ENCODE peak calls at places on chromosomes 3 and 15, in eight cellular contexts. E is K562, K is SK-N-SH, P is HCT116, X is HepG2, J is GM23338, W is Panc1, O is GM12878. M is an unnamed sample.

GRCh38 chr3:112364291-112364690 is 31.3 kb downstream of the CD200 start:
- DNase-seq in K (no peak), W (no peak), X (no peak), O (no peak), P (no peak), E (no peak), J (no peak), M (no peak)

GRCh38 chr15:59622289-59622688 is 10.7 kb downstream of the GCNT3 start:
- DNase-seq in O (no peak), X (peak), E (peak), J (peak), P (peak), K (peak), W (peak), M (peak)

GRCh38 chr3:4138150-4138783 is 164.9 kb upstream of the SETMAR start:
- DNase-seq in X (peak), P (no peak), W (no peak), E (no peak), O (no peak), K (no peak), J (no peak), M (no peak)

GRCh38 chr15:92074646-92075045 is 221.1 kb downstream of the SLCO3A1 start:
- DNase-seq in K (no peak), J (no peak), P (no peak), E (no peak), W (no peak), O (no peak), X (no peak), M (no peak)

GRCh38 chr3:45204136-45204535 is 22.0 kb downstream of the TMEM158 start:
- DNase-seq in X (no peak), P (no peak), J (no peak), E (no peak), W (no peak), K (no peak), O (no peak), M (no peak)

GRCh38 chr3:182259579-182259978 is 533.7 kb upstream of the ATP11B start:
- DNase-seq in K (peak), P (no peak), E (no peak), J (peak), X (no peak), W (no peak), O (no peak), M (no peak)

GRCh38 chr3:108088146-108088545 is 2.7 kb downstream of the CD47 start:
- DNase-seq in P (no peak), K (no peak), E (no peak), X (no peak), W (no peak), O (no peak), J (no peak), M (no peak)

GRCh38 chr3:50472958-50473357 is 30.5 kb downstream of the CACNA2D2 start:
- DNase-seq in E (no peak), W (no peak), K (no peak), J (no peak), O (no peak), X (no peak), P (no peak), M (no peak)

GRCh38 chr3:173109143-173109542 is 31.9 kb downstream of the SPATA16 start:
- DNase-seq in W (no peak), O (no peak), P (no peak), K (no peak), X (no peak), E (peak), J (no peak), M (no peak)

GRCh38 chr3:51974963-51975856 is at the start of gene ABHD14A:
- DNase-seq in P (no peak), W (no peak), X (peak), E (peak), K (peak), O (no peak), J (peak), M (peak)

GRCh38 chr15:44289352-44289790 is 852 bp downstream of the GOLM2 start:
- DNase-seq in P (no peak), W (no peak), X (no peak), J (no peak), K (no peak), E (no peak), O (no peak), M (no peak)

GRCh38 chr3:60185161-60185560 is 1066.1 kb downstream of the FHIT start:
- DNase-seq in K (no peak), J (no peak), W (no peak), E (no peak), P (no peak), O (no peak), X (no peak), M (no peak)

GRCh38 chr3:60186359-60186758 is 1064.9 kb downstream of the FHIT start:
- DNase-seq in K (no peak), J (no peak), E (no peak), P (no peak), X (no peak), W (no peak), O (no peak), M (no peak)

GRCh38 chr3:60178931-60179653 is 1072.2 kb downstream of the FHIT start:
- DNase-seq in O (no peak), K (peak), X (no peak), E (no peak), W (no peak), P (no peak), J (no peak), M (no peak)

GRCh38 chr3:60177726-60178125 is 1073.5 kb downstream of the FHIT start:
- DNase-seq in E (no peak), X (no peak), K (no peak), P (no peak), O (no peak), J (no peak), W (no peak), M (no peak)

GRCh38 chr3:60182697-60183096 is 1068.6 kb downstream of the FHIT start:
- DNase-seq in K (no peak), O (no peak), W (no peak), P (no peak), X (no peak), J (peak), E (no peak), M (no peak)
- TF ChIP-seq CTCF in K (peak), O (no peak), W (no peak), P (no peak), X (no peak), J (peak), E (no peak), M (no peak)

DNA sequence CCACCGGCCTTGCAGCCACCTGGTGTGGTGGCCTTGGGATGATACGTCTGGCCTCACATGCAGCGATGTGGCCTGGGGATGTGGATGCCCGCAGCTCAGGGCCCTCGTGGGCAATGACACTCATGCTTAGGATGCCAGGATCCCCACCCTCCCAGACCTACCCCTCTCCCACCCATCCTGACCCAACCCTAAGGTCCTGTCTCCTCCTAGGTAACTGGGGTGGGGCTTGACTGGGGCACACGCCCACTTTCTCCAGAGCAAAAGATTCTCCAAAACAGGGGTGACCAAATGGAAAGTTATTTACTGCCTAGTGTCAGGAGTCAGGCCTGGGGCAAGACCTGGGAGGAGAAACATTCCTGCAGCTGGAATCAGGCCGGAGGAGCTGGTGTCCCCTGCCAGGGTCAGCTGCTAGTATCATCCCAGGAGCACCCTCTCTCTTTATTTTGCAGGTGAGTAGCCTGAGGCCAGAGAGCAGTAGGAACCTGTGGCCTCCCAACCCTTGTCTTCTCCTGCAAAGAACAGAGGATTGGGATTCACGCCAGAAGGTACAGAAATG is 33.0 kb downstream of the DNAJB8 start:
- DNase-seq in W (no peak), O (no peak), K (no peak), J (peak), P (no peak), E (no peak), X (no peak), M (no peak)
- TF ChIP-seq REST in W (no peak), O (no peak), K (no peak), J (no peak), P (no peak), E (no peak), X (no peak), M (no peak)

GRCh38 chr15:42577514-42578031 is 2.2 kb downstream of the STARD9 start:
- DNase-seq in P (no peak), J (no peak), E (no peak), W (no peak), K (no peak), X (no peak), O (no peak), M (no peak)
- TF ChIP-seq POLR2AphosphoS5 in P (no peak), J (no peak), E (no peak), W (no peak), K (no peak), X (no peak), O (no peak), M (no peak)

GRCh38 chr15:26628879-26629529 is 143.9 kb downstream of the GABRB3 start:
- DNase-seq in K (no peak), W (no peak), E (peak), J (peak), X (no peak), P (no peak), O (no peak), M (no peak)
- TF ChIP-seq CTCF in K (no peak), W (no peak), E (peak), J (no peak), X (no peak), P (no peak), O (no peak), M (no peak)

DNA sequence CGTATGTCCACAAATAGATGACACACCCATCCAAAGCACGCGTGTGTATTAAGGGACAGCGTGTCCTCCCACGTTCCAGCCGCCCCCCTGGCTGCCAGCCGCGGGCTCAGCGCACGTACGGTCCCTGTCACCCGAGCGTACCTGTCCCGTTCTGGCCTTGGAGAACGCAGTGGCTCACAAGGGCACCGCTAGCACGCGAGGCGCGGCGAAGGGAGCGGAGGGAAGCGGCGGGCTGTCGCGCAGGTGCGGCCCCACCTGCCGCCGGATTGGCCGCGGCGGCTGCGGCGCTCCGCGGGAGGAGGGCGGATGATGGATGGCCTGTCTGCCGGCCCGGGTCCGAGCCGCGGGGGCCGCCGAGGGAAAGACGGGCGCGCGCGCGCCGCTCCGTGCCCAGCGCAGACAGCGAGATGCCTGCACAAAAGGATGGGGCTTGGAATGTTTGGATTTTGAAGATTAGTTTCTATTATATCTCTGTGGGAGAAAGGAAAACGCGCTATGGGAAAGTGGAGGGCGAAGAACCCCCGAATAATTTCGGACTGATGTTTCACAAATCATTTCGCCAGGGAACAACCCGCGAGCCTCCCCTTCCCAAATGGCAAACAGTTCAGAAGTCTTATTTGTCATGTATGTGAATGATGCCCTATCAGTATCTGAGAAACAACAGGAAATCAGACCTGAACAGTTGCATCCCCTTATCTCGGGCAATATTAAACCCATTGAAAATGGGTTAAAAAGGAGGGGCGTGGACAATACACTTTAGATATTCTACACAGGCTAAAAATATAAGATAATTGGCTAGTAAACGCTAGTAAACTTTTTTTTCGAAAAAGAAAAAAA is 1003.6 kb upstream of the NR2F2 start:
- DNase-seq in X (no peak), P (no peak), E (no peak), J (peak), W (no peak), K (peak), O (no peak), M (no peak)
- TF ChIP-seq REST in X (no peak), P (no peak), E (no peak), J (no peak), W (no peak), K (no peak), O (no peak), M (no peak)

GRCh38 chr15:25543156-25543555 is 104.3 kb upstream of the UBE3A start:
- DNase-seq in W (no peak), K (peak), X (no peak), P (no peak), E (no peak), J (no peak), O (no peak), M (no peak)
- TF ChIP-seq POLR2AphosphoS5 in W (no peak), K (no peak), X (no peak), P (no peak), E (no peak), J (no peak), O (no peak), M (no peak)

DNA sequence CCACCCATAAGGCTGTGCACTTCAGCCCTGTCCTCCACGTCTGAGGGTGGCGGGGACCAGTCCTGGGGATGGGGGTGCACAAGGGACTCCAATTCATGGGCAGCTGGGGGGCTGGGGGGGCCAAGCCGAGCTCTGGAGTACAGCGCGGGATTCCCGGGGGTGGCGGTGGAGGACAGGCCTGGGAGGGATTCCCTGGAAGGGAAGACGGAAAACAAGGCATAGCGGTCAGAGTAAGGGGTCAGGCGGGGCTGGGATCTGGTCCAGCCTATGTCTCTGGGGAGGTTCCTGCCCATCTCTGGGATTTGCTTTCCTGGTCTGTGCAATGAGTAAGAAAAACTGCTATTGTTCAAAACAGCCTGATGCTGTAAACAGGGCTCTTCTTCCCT is 8.1 kb upstream of the IGDCC3 start:
- DNase-seq in O (no peak), K (no peak), X (no peak), W (no peak), J (no peak), E (no peak), P (no peak), M (no peak)
- TF ChIP-seq CTCF in O (no peak), K (no peak), X (no peak), W (no peak), J (no peak), E (no peak), P (no peak), M (no peak)